ENCODE peak calls at places on chromosome 1, in nine cellular contexts. T, D, G, Y, U, N, H, I and V are unnamed samples.

GRCh38 chr1:38826262-38826661 is 33.3 kb downstream of the RRAGC start:
- DNase-seq in N (no peak), U (no peak), H (no peak), Y (no peak), D (no peak), I (no peak), T (no peak), G (no peak), V (no peak)

GRCh38 chr1:95852483-95853070 is 618.6 kb downstream of the RWDD3 start:
- DNase-seq in N (peak), G (no peak), D (no peak), Y (no peak), U (no peak), H (no peak), I (no peak), T (no peak), V (no peak)

GRCh38 chr1:235999259-235999925 is 65.5 kb downstream of the NID1 start:
- DNase-seq in D (no peak), Y (peak), T (no peak), I (no peak), G (no peak), U (peak), N (no peak), H (peak), V (no peak)

GRCh38 chr1:96464159-96464558 is 257.4 kb upstream of the PTBP2 start:
- DNase-seq in U (no peak), I (no peak), N (no peak), D (no peak), G (no peak), H (no peak), T (no peak), Y (no peak), V (no peak)

GRCh38 chr1:172637522-172637921 is 21.4 kb upstream of the FASLG start:
- DNase-seq in T (no peak), H (no peak), G (no peak), D (no peak), I (no peak), Y (no peak), N (no peak), U (no peak), V (no peak)

GRCh38 chr1:74652711-74653131 is 20.9 kb downstream of the ERICH3 start:
- DNase-seq in G (no peak), H (peak), Y (no peak), T (peak), I (no peak), N (no peak), U (no peak), D (no peak), V (no peak)

GRCh38 chr1:148289647-148290046 is 137.6 kb upstream of the NBPF11 start:
- DNase-seq in N (no peak), D (no peak), U (no peak), Y (no peak), G (no peak), I (no peak), T (no peak), H (no peak), V (no peak)

GRCh38 chr1:68293122-68293521 is 60.8 kb upstream of the WLS start:
- DNase-seq in G (no peak), Y (no peak), T (no peak), H (no peak), I (no peak), U (no peak), D (peak), N (no peak), V (peak)

GRCh38 chr1:151993084-151993733 is 450 bp downstream of the S100A10 start:
- DNase-seq in H (peak), U (peak), T (no peak), I (peak), G (no peak), N (no peak), D (peak), Y (peak), V (no peak)

GRCh38 chr1:59057801-59058200 is 239.1 kb upstream of the FGGY start:
- DNase-seq in I (no peak), G (no peak), T (no peak), U (no peak), D (no peak), H (no peak), Y (no peak), N (no peak), V (no peak)

GRCh38 chr1:236759252-236759859 is 35.7 kb upstream of the MTR start:
- DNase-seq in D (no peak), N (no peak), G (peak), Y (no peak), U (no peak), H (peak), I (peak), T (peak), V (no peak)

GRCh38 chr1:13808729-13809131 is 108.7 kb downstream of the PRDM2 start:
- DNase-seq in U (no peak), T (peak), Y (no peak), G (no peak), H (peak), I (peak), N (no peak), D (no peak), V (no peak)